ENCODE peak calls at places on chromosomes 4 and X, in four cellular contexts. One of them, this sample, is unnamed.

GRCh38 chr4:107718351-107718965 is 1.6 kb downstream of the PAPSS1 start:
- DNase-seq in choroid plexus epithelial cell: no peak
- DNase-seq in lower lobe of right lung: no peak
- DNase-seq in thoracic aorta: no peak
- DNase-seq in this sample: peak

GRCh38 chr4:141768954-141769353 is 132.6 kb downstream of the IL15 start:
- DNase-seq in lower lobe of right lung: no peak
- DNase-seq in choroid plexus epithelial cell: peak
- DNase-seq in thoracic aorta: no peak
- DNase-seq in this sample: no peak

GRCh38 chr4:100008048-100008447 is 58.0 kb upstream of the H2AZ1 start:
- DNase-seq in choroid plexus epithelial cell: peak
- DNase-seq in thoracic aorta: no peak
- DNase-seq in lower lobe of right lung: no peak
- DNase-seq in this sample: no peak

GRCh38 chrX:83416273-83416672 is 91.8 kb upstream of the POU3F4 start:
- DNase-seq in lower lobe of right lung: no peak
- DNase-seq in thoracic aorta: no peak
- DNase-seq in choroid plexus epithelial cell: peak
- DNase-seq in this sample: no peak

GRCh38 chrX:152926279-152926678 is 28.4 kb downstream of the ZNF185 start:
- DNase-seq in lower lobe of right lung: no peak
- DNase-seq in choroid plexus epithelial cell: peak
- DNase-seq in thoracic aorta: no peak
- DNase-seq in this sample: no peak

GRCh38 chr4:89101256-89102161 is 9.8 kb upstream of the TIGD2 start:
- DNase-seq in lower lobe of right lung: no peak
- DNase-seq in choroid plexus epithelial cell: peak
- DNase-seq in thoracic aorta: no peak
- DNase-seq in this sample: peak

GRCh38 chr4:140884431-140885058 is 128.4 kb upstream of the TBC1D9 start:
- DNase-seq in thoracic aorta: no peak
- DNase-seq in choroid plexus epithelial cell: peak
- DNase-seq in lower lobe of right lung: no peak
- DNase-seq in this sample: no peak

GRCh38 chr4:16212138-16212782 is 14.0 kb downstream of the TAPT1 start:
- DNase-seq in choroid plexus epithelial cell: no peak
- DNase-seq in thoracic aorta: no peak
- DNase-seq in lower lobe of right lung: no peak
- DNase-seq in this sample: no peak

GRCh38 chrX:111869639-111870034 is 6.3 kb upstream of the TRPC5OS start:
- DNase-seq in thoracic aorta: no peak
- DNase-seq in lower lobe of right lung: no peak
- DNase-seq in choroid plexus epithelial cell: peak
- DNase-seq in this sample: no peak

GRCh38 chr4:19329631-19330030 is 922.1 kb upstream of the SLIT2 start:
- DNase-seq in lower lobe of right lung: no peak
- DNase-seq in choroid plexus epithelial cell: peak
- DNase-seq in thoracic aorta: no peak
- DNase-seq in this sample: no peak

GRCh38 chr4:87532109-87532508 is 2.9 kb upstream of the SPARCL1 start:
- DNase-seq in thoracic aorta: no peak
- DNase-seq in choroid plexus epithelial cell: no peak
- DNase-seq in lower lobe of right lung: no peak
- DNase-seq in this sample: no peak

GRCh38 chr4:8239661-8240060 is 29.9 kb upstream of the HTRA3 start:
- DNase-seq in choroid plexus epithelial cell: no peak
- DNase-seq in lower lobe of right lung: no peak
- DNase-seq in thoracic aorta: no peak
- DNase-seq in this sample: no peak

GRCh38 chrX:26649534-26649933 is 433.6 kb downstream of the MAGEB5 start:
- DNase-seq in choroid plexus epithelial cell: peak
- DNase-seq in lower lobe of right lung: no peak
- DNase-seq in thoracic aorta: no peak
- DNase-seq in this sample: no peak

GRCh38 chrX:40189018-40189417 is 91.3 kb upstream of the BCOR start:
- DNase-seq in lower lobe of right lung: no peak
- DNase-seq in choroid plexus epithelial cell: peak
- DNase-seq in thoracic aorta: no peak
- DNase-seq in this sample: no peak

GRCh38 chr4:177505171-177505615 is 63.0 kb upstream of the AGA start:
- DNase-seq in lower lobe of right lung: no peak
- DNase-seq in choroid plexus epithelial cell: no peak
- DNase-seq in thoracic aorta: no peak
- DNase-seq in this sample: no peak

GRCh38 chr4:47639531-47639930 is 154.5 kb downstream of the ATP10D start:
- DNase-seq in choroid plexus epithelial cell: peak
- DNase-seq in lower lobe of right lung: no peak
- DNase-seq in thoracic aorta: no peak
- DNase-seq in this sample: no peak

GRCh38 chrX:92231391-92231790 is 452.2 kb downstream of the PCDH11X start:
- DNase-seq in thoracic aorta: no peak
- DNase-seq in choroid plexus epithelial cell: no peak
- DNase-seq in lower lobe of right lung: no peak
- DNase-seq in this sample: no peak

GRCh38 chrX:132505116-132505515 is 16.3 kb upstream of the MBNL3 start:
- DNase-seq in thoracic aorta: no peak
- DNase-seq in lower lobe of right lung: no peak
- DNase-seq in choroid plexus epithelial cell: peak
- DNase-seq in this sample: no peak

GRCh38 chr4:136636155-136636554 is 896.1 kb downstream of the PCDH18 start:
- DNase-seq in choroid plexus epithelial cell: no peak
- DNase-seq in lower lobe of right lung: no peak
- DNase-seq in thoracic aorta: no peak
- DNase-seq in this sample: no peak

GRCh38 chr4:118280501-118281218 is 72.1 kb downstream of the PRSS12 start:
- DNase-seq in lower lobe of right lung: no peak
- DNase-seq in choroid plexus epithelial cell: peak
- DNase-seq in thoracic aorta: no peak
- DNase-seq in this sample: no peak

GRCh38 chrX:132071260-132071659 is 48.2 kb downstream of the STK26 start:
- DNase-seq in lower lobe of right lung: no peak
- DNase-seq in thoracic aorta: no peak
- DNase-seq in choroid plexus epithelial cell: peak
- DNase-seq in this sample: no peak

GRCh38 chr4:55979562-55979961 is 30.8 kb downstream of the CEP135 start:
- DNase-seq in choroid plexus epithelial cell: no peak
- DNase-seq in thoracic aorta: no peak
- DNase-seq in lower lobe of right lung: no peak
- DNase-seq in this sample: no peak

GRCh38 chrX:46627044-46627443 is 53.5 kb downstream of the CHST7 start:
- DNase-seq in thoracic aorta: no peak
- DNase-seq in lower lobe of right lung: no peak
- DNase-seq in choroid plexus epithelial cell: peak
- DNase-seq in this sample: no peak

GRCh38 chr4:62517721-62518120 is 1317.6 kb downstream of the ADGRL3 start:
- DNase-seq in thoracic aorta: no peak
- DNase-seq in lower lobe of right lung: no peak
- DNase-seq in choroid plexus epithelial cell: peak
- DNase-seq in this sample: no peak

GRCh38 chrX:130523460-130524394 is 121.9 kb downstream of the RBMX2 start:
- DNase-seq in choroid plexus epithelial cell: peak
- DNase-seq in thoracic aorta: peak
- DNase-seq in lower lobe of right lung: peak
- DNase-seq in this sample: no peak

GRCh38 chrX:118396113-118396512 is 50.2 kb downstream of the WDR44 start:
- DNase-seq in thoracic aorta: no peak
- DNase-seq in choroid plexus epithelial cell: no peak
- DNase-seq in lower lobe of right lung: no peak
- DNase-seq in this sample: no peak

GRCh38 chr4:48831532-48832015 is 686 bp downstream of the OCIAD1 start:
- DNase-seq in choroid plexus epithelial cell: peak
- DNase-seq in thoracic aorta: no peak
- DNase-seq in lower lobe of right lung: no peak
- DNase-seq in this sample: peak

GRCh38 chr4:105633241-105633640 is 75.2 kb downstream of the INTS12 start:
- DNase-seq in thoracic aorta: no peak
- DNase-seq in lower lobe of right lung: no peak
- DNase-seq in choroid plexus epithelial cell: no peak
- DNase-seq in this sample: no peak

GRCh38 chrX:132180929-132181328 is 38.3 kb downstream of the RAP2C start:
- DNase-seq in lower lobe of right lung: no peak
- DNase-seq in choroid plexus epithelial cell: no peak
- DNase-seq in thoracic aorta: no peak
- DNase-seq in this sample: no peak

GRCh38 chrX:54043696-54044125 is 562 bp downstream of the PHF8 start:
- DNase-seq in thoracic aorta: no peak
- DNase-seq in lower lobe of right lung: no peak
- DNase-seq in choroid plexus epithelial cell: no peak
- DNase-seq in this sample: no peak

GRCh38 chr4:1638873-1639272 is 45.2 kb downstream of the FAM53A start:
- DNase-seq in choroid plexus epithelial cell: no peak
- DNase-seq in lower lobe of right lung: no peak
- DNase-seq in thoracic aorta: no peak
- DNase-seq in this sample: no peak

GRCh38 chrX:82224961-82225360 is 1023.1 kb downstream of the SH3BGRL start:
- DNase-seq in thoracic aorta: no peak
- DNase-seq in choroid plexus epithelial cell: no peak
- DNase-seq in lower lobe of right lung: no peak
- DNase-seq in this sample: no peak

GRCh38 chrX:68983004-68983857 is 154.4 kb downstream of the EFNB1 start:
- DNase-seq in thoracic aorta: no peak
- DNase-seq in choroid plexus epithelial cell: no peak
- DNase-seq in lower lobe of right lung: no peak
- DNase-seq in this sample: no peak

GRCh38 chr4:85486425-85487101 is 11.6 kb downstream of the ARHGAP24 start:
- DNase-seq in thoracic aorta: no peak
- DNase-seq in choroid plexus epithelial cell: peak
- DNase-seq in lower lobe of right lung: no peak
- DNase-seq in this sample: no peak

GRCh38 chr4:105923507-105924238 is 28.4 kb downstream of the NPNT start:
- DNase-seq in thoracic aorta: peak
- DNase-seq in lower lobe of right lung: no peak
- DNase-seq in choroid plexus epithelial cell: no peak
- DNase-seq in this sample: no peak

GRCh38 chr4:151143162-151143561 is 43.7 kb downstream of the RPS3A start:
- DNase-seq in choroid plexus epithelial cell: no peak
- DNase-seq in thoracic aorta: no peak
- DNase-seq in lower lobe of right lung: no peak
- DNase-seq in this sample: no peak

GRCh38 chr4:92445127-92445526 is 141.4 kb downstream of the GRID2 start:
- DNase-seq in lower lobe of right lung: no peak
- DNase-seq in thoracic aorta: no peak
- DNase-seq in choroid plexus epithelial cell: no peak
- DNase-seq in this sample: no peak

GRCh38 chrX:130909469-130910136 is 6.6 kb upstream of the ENOX2 start:
- DNase-seq in thoracic aorta: no peak
- DNase-seq in choroid plexus epithelial cell: no peak
- DNase-seq in lower lobe of right lung: no peak
- DNase-seq in this sample: no peak

DNA sequence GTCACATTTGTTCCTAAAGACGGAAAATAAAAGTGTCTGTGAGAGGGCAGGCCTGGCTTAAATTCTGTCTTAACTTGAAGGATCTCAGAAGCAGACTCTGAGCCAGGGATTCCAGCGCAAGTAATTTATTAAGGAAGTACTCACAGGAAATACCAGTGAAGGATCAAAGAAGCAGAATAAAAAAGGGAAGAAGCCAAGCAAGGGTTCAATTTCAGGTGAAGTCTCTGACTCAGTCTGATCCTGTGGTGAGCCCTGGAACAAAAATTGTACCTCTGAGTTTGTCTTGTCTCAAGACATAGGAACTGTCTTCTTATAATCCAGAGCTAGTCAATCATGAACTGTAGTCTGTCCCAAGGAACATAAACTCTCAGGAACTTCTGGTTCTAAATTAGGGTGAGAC is 52.3 kb downstream of the IL1RAPL1 start:
- DNase-seq in thoracic aorta: no peak
- DNase-seq in choroid plexus epithelial cell: peak
- DNase-seq in lower lobe of right lung: no peak
- DNase-seq in this sample: no peak
- H3K4me3 ChIP-seq in thoracic aorta: no peak
- H3K4me3 ChIP-seq in choroid plexus epithelial cell: no peak
- H3K4me3 ChIP-seq in lower lobe of right lung: no peak
- H3K4me3 ChIP-seq in this sample: no peak

DNA sequence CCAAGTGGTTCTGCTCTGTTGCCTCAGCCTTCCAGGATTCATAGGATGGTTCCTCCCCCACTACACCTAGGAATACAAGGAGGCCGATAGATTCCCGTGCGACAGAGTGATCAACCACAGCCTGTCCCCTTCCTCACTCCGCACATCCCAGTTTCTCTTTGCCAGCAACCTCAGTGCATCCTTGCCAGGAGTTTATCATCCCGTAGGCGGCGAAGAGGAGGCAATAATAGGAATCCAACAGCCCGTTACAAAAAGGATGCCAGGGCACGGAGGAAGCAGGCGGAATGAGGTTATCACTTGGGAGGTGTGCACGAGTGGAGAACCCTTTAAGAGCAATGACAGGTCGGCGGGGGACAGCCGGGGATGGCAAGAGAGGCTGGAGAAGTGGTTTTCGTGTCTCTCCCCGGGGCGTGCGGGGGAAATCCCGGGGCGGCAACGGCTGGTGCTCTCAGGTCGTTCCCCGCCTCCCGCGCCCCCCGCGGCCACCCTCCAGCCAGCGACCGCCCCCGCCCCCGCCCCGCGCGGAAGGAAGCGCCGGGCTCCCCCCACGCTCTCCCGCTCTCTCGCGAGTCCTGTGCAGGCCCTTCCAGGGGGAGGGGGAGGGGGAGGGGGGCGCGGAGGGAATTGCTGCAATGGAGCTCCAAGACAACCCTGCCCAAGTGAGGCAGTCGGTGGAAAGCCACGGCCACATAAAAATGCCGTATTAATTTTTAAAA is 1.6 kb downstream of the PPP3CA start:
- DNase-seq in lower lobe of right lung: peak
- DNase-seq in thoracic aorta: no peak
- DNase-seq in choroid plexus epithelial cell: peak
- DNase-seq in this sample: peak
- TF ChIP-seq CTCF in lower lobe of right lung: no peak
- TF ChIP-seq CTCF in thoracic aorta: no peak
- TF ChIP-seq CTCF in choroid plexus epithelial cell: peak
- TF ChIP-seq CTCF in this sample: no peak

DNA sequence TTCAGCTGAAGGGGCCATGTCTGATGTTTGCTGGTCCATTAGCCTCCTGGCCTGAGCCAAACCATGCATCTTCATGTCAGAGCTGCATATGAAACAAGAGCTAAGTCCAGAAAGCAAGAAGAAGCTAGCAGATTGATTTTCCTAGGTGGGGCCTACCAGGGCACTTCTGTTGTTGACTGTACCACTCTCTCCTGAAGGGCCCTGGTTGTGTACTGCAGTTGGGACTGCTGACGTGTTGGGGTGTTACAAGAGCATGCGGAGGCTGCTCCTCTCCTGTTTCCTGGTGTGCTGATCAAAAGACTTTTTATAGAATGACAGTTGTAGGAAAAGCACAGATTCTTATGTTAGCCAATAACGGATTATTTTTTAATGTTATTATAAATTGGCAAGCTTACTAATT is 145.1 kb downstream of the TBL1X start:
- DNase-seq in lower lobe of right lung: no peak
- DNase-seq in thoracic aorta: no peak
- DNase-seq in choroid plexus epithelial cell: no peak
- DNase-seq in this sample: no peak
- H3K4me3 ChIP-seq in lower lobe of right lung: no peak
- H3K4me3 ChIP-seq in thoracic aorta: no peak
- H3K4me3 ChIP-seq in choroid plexus epithelial cell: no peak
- H3K4me3 ChIP-seq in this sample: no peak

GRCh38 chr4:26452565-26453531 is 37.4 kb downstream of the CCKAR start:
- DNase-seq in thoracic aorta: no peak
- DNase-seq in choroid plexus epithelial cell: no peak
- DNase-seq in lower lobe of right lung: no peak
- DNase-seq in this sample: no peak
- TF ChIP-seq CTCF in thoracic aorta: no peak
- TF ChIP-seq CTCF in choroid plexus epithelial cell: no peak
- TF ChIP-seq CTCF in lower lobe of right lung: no peak
- TF ChIP-seq CTCF in this sample: no peak

This sample was measured in GM06990.